ENCODE peak calls at places on chromosomes 16 and 17, in five cellular contexts. T, M, L, H and U are unnamed samples.

GRCh38 chr17:68320943-68321557 is 29.8 kb downstream of the ARSG start:
- DNase-seq in H (no peak), M (no peak), L (no peak), T (no peak), U (no peak)

GRCh38 chr17:69117855-69118758 is 23.6 kb downstream of the ABCA6 start:
- DNase-seq in M (no peak), L (peak), H (no peak), T (no peak), U (no peak)

GRCh38 chr17:8873801-8874715 is 6.6 kb upstream of the PIK3R6 start:
- DNase-seq in T (no peak), L (no peak), M (no peak), H (no peak), U (no peak)

GRCh38 chr17:3754458-3755334 is 31.0 kb downstream of the HASPIN start:
- DNase-seq in L (no peak), M (no peak), T (peak), H (peak), U (no peak)

GRCh38 chr17:61579961-61580360 is 11.1 kb downstream of the NACA2 start:
- DNase-seq in H (no peak), T (no peak), M (no peak), L (no peak), U (no peak)

GRCh38 chr17:65312718-65313382 is 175.7 kb downstream of the RGS9 start:
- DNase-seq in T (no peak), L (no peak), M (no peak), H (no peak), U (no peak)

GRCh38 chr16:1553976-1554825 is 20.7 kb downstream of the TMEM204 start:
- DNase-seq in T (no peak), L (no peak), M (no peak), H (no peak), U (no peak)

GRCh38 chr16:50925758-50926357 is 184.0 kb downstream of the CYLD start:
- DNase-seq in L (no peak), T (no peak), H (no peak), M (no peak), U (no peak)

GRCh38 chr17:17729620-17730249 is 48.5 kb downstream of the RAI1 start:
- DNase-seq in L (no peak), H (peak), T (peak), M (peak), U (peak)

GRCh38 chr17:1730345-1731193 is 6.1 kb downstream of the WDR81 start:
- DNase-seq in T (peak), L (no peak), H (no peak), M (no peak), U (no peak)

GRCh38 chr16:2687531-2688308 is 5.4 kb downstream of the KCTD5 start:
- DNase-seq in H (no peak), M (no peak), L (no peak), T (peak), U (no peak)

GRCh38 chr17:74049167-74049797 is 154.2 kb upstream of the RPL38 start:
- DNase-seq in H (no peak), M (no peak), T (peak), L (no peak), U (no peak)

GRCh38 chr17:12985431-12986285 is 32.2 kb downstream of the ELAC2 start:
- DNase-seq in T (no peak), L (no peak), H (no peak), M (no peak), U (no peak)

GRCh38 chr17:27384261-27384701 is 72.0 kb upstream of the KSR1 start:
- DNase-seq in H (no peak), T (no peak), L (no peak), M (peak), U (no peak)

GRCh38 chr16:54099627-54100026 is 187.0 kb downstream of the IRX3 start:
- DNase-seq in M (no peak), T (no peak), L (no peak), H (no peak), U (no peak)

GRCh38 chr17:19305761-19306159 is 56.8 kb downstream of the B9D1 start:
- DNase-seq in L (no peak), H (no peak), T (no peak), M (no peak), U (no peak)

GRCh38 chr16:88541831-88542230 is 28.4 kb upstream of the ZC3H18 start:
- DNase-seq in M (no peak), T (peak), H (no peak), L (no peak), U (no peak)

GRCh38 chr16:68533937-68534336 is 5.2 kb upstream of the ZFP90 start:
- DNase-seq in T (no peak), M (no peak), L (no peak), H (no peak), U (no peak)

GRCh38 chr17:72952220-72952619 is 140.3 kb downstream of the SLC39A11 start:
- DNase-seq in M (no peak), H (peak), L (no peak), T (no peak), U (no peak)

GRCh38 chr17:74746922-74747321 is 1.5 kb upstream of the NHERF1 start:
- DNase-seq in M (no peak), H (no peak), T (no peak), L (no peak), U (peak)

DNA sequence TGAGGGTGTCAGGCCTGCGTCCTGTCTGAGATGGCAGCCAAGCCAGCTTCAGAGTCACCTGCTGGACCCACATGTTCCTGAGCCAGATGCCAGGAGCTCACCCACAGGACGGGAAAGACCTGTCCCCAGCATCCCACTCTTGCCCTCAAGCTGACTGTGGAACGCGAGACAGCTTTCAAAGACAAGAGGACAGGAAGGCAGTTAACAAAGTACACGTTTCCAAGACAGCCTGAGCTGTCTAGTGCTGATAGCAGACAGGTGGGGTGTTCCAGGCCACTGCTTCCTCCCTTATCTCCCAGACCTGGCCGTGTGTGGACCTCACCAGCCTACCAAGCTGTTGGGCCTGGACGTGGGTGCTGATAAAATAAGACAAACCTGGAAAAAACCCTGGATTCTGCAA is 13.2 kb downstream of the CMTM3 start:
- DNase-seq in T (no peak), M (no peak), L (no peak), H (no peak), U (no peak)
- TF ChIP-seq MAX in T (no peak), M (no peak), L (no peak), H (no peak), U (no peak)

GRCh38 chr17:4988168-4988567 is 693 bp upstream of the CAMTA2 start:
- DNase-seq in T (no peak), H (no peak), M (no peak), L (no peak), U (peak)
- TF ChIP-seq MAX in T (no peak), H (no peak), M (no peak), L (no peak), U (no peak)

DNA sequence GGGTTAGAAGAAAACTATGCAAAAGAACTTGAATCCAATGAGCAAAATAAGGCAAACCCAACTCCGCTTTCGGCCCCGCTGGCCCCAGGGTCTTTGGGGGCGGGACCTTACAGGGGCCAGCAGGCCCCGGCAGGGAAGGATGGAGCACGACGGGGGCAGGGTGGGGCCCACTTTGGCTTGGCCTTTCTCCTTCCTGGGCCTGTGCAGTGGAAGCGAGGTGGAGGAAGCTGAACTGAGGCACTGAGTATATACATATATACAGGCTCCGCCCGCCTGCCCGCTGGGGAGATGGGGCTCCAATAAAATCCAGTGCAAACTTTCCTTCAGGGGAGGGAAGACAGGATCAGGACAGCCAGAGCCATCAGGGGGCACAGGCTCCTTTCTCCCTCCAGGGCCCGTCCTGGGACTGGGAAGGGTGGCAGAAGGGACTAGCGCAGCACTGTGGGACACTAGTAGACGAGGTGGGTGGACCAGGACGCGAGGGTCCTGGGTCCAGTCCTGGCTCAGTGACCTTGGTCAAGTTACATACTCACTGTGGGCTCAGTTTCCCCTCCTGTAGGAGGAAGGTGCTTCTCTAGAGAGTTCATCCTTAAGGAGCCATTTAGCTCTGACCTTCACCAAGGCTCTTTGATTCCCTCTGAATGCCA is 20.9 kb upstream of the MPO start:
- DNase-seq in H (no peak), L (no peak), T (no peak), M (no peak), U (no peak)
- TF ChIP-seq MAX in H (no peak), L (no peak), T (no peak), M (no peak), U (no peak)

GRCh38 chr17:78828470-78829185 is 12.0 kb downstream of the USP36 start:
- DNase-seq in T (peak), H (no peak), L (no peak), M (peak), U (peak)
- TF ChIP-seq MAX in T (no peak), H (no peak), L (no peak), M (no peak), U (no peak)

DNA sequence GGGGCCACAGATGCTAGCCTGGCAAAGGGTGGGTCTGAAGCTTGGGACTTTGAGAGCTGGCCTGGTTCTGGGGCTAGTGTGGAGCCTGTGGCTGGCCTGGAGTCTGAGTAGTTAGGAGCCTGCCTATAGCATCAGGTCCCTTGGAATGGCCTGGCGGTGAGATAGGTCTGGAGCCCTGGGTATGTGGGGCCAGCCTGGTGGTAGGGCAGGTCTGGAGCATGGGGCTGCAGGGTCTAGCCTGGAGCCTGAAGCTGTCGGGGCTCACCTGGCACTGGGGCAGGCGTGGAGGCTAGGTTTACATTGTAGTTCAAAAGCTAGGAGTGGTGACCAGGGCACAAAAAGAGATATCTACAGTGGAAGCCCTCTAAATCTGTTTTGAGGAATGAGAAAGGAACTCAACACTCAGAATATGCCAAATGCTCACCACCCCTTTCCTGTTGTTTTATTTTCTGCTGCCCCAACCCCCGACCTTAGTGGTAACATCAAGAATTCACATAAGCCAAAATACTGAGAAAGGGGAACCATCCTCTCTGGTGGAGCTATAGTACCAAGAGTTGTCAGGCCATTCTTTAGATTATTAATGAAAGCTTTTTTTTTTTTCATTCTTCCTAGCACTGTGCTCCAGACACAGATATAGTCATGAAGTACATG is 100.2 kb downstream of the TANC2 start:
- DNase-seq in T (no peak), L (no peak), M (no peak), H (no peak), U (peak)
- TF ChIP-seq MAX in T (no peak), L (no peak), M (no peak), H (no peak), U (no peak)

GRCh38 chr16:13913374-13914292 is 6.3 kb upstream of the ERCC4 start:
- DNase-seq in L (no peak), H (no peak), T (no peak), M (no peak), U (no peak)
- TF ChIP-seq MAX in L (no peak), H (no peak), T (no peak), M (no peak), U (no peak)

DNA sequence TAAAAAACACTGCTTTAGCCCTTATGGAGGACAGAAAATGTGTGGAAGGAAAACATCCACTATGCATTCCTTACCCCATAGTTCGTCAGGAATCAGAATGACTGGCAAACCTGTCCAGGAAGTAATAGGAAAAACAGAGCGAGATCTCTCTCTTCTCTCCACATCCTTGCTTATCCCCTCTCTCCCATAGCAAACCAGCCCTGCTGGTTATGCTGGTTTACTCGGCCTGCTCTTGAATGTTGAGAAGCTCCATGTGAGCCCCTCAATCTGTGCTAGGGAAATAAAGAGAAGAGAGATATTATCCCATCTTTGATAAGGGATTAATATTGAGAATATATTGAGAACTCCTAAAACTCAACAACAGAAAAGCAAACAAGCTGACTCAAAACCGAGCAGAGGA is 402.8 kb upstream of the RBFOX1 start:
- DNase-seq in T (no peak), M (no peak), H (no peak), L (no peak), U (no peak)
- TF ChIP-seq MAX in T (no peak), M (no peak), H (no peak), L (no peak), U (no peak)

GRCh38 chr17:48907713-48908046 is 527 bp upstream of the UBE2Z start:
- DNase-seq in T (no peak), M (no peak), L (no peak), H (no peak), U (no peak)
- TF ChIP-seq MAX in T (no peak), M (no peak), L (no peak), H (no peak), U (no peak)

DNA sequence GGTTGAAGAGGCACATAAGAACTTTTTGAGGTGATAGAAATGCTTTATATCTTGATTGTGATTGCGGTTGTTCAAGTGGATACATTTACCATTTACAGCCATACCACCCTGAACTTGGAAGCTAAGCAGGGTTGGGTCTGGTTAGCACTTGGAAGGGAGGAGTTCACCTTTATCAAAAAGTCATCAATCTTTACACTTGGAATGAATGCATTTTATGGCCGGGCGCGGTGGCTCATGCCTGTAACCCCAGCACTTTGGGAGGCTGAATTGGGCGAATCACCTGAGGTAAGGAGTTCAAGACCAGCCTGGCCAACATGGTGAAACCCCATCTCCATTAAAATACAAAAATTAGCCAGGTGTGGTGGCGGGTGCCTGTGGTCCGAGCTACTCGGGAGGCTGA is 9.5 kb upstream of the GJD3 start:
- DNase-seq in L (no peak), H (no peak), T (no peak), M (no peak), U (no peak)
- TF ChIP-seq MAX in L (no peak), H (no peak), T (no peak), M (no peak), U (no peak)